ENCODE peak calls at places on chromosomes 2 and 18, in four cellular contexts. R is A549, Y is GM12878, V is K562. U is an unnamed sample.

GRCh38 chr18:61308795-61309393 is 24.3 kb upstream of the CDH20 start:
- DNase-seq in Y (no peak), R (no peak), V (no peak), U (no peak)

GRCh38 chr18:58848685-58849084 is 16.0 kb upstream of the ZNF532 start:
- DNase-seq in Y (no peak), V (no peak), R (peak; percentile 23), U (no peak)

GRCh38 chr18:55858661-55859111 is 270.7 kb upstream of the TCF4 start:
- DNase-seq in V (no peak), R (no peak), Y (no peak), U (no peak)

GRCh38 chr2:120758181-120759048 is 22.7 kb downstream of the GLI2 start:
- DNase-seq in V (no peak), Y (no peak), R (no peak), U (no peak)

GRCh38 chr18:23743733-23744333 is 54.6 kb downstream of the LAMA3 start:
- DNase-seq in Y (no peak), V (no peak), R (no peak), U (no peak)

GRCh38 chr2:20471902-20472559 is 25.2 kb downstream of the RHOB start:
- DNase-seq in R (no peak), Y (no peak), V (no peak), U (no peak)

GRCh38 chr2:33616873-33617272 is 17.8 kb upstream of the FAM98A start:
- DNase-seq in V (no peak), R (no peak), Y (peak; percentile 35), U (no peak)

GRCh38 chr2:151258121-151258520 is 3.5 kb downstream of the RBM43 start:
- DNase-seq in R (no peak), Y (no peak), V (no peak), U (no peak)

GRCh38 chr18:6497543-6497942 is 82.8 kb upstream of the L3MBTL4 start:
- DNase-seq in R (no peak), Y (no peak), V (no peak), U (no peak)

GRCh38 chr2:8694737-8695136 is 12.9 kb downstream of the ID2 start:
- DNase-seq in V (no peak), R (peak; percentile 37), Y (no peak), U (no peak)

GRCh38 chr18:3015203-3015590 is 2.3 kb upstream of the LPIN2 start:
- DNase-seq in Y (no peak), V (peak; percentile 34), R (peak; percentile 52), U (peak; percentile 69)

GRCh38 chr2:197011777-197012641 is 85.5 kb upstream of the PGAP1 start:
- DNase-seq in V (peak; percentile 19), R (peak; percentile 67), Y (no peak), U (peak; percentile 57)

GRCh38 chr18:70195852-70196434 is 9.5 kb downstream of the RTTN start:
- DNase-seq in V (peak; percentile 16), R (peak; percentile 62), Y (no peak), U (peak; percentile 35)

GRCh38 chr18:6943143-6943542 is 174.5 kb downstream of the LAMA1 start:
- DNase-seq in Y (no peak), V (no peak), R (no peak), U (no peak)

GRCh38 chr18:47545613-47546012 is 294.2 kb upstream of the SKOR2 start:
- DNase-seq in V (no peak), R (peak; percentile 4), Y (no peak), U (peak; percentile 14)

GRCh38 chr18:48208432-48208948 is 200.7 kb downstream of the ZBTB7C start:
- DNase-seq in R (no peak), Y (no peak), V (no peak), U (no peak)

GRCh38 chr2:141311430-141311829 is 819.4 kb downstream of the LRP1B start:
- DNase-seq in V (no peak), R (no peak), Y (no peak), U (no peak)

GRCh38 chr18:76524900-76525698 is 30.1 kb upstream of the ZNF516 start:
- DNase-seq in V (no peak), Y (no peak), R (peak; percentile 36), U (peak; percentile 59)

GRCh38 chr18:76530846-76531245 is 35.8 kb upstream of the ZNF516 start:
- DNase-seq in V (no peak), R (no peak), Y (no peak), U (no peak)

GRCh38 chr18:76529433-76529811 is 34.4 kb upstream of the ZNF516 start:
- DNase-seq in R (no peak), V (no peak), Y (no peak), U (no peak)

GRCh38 chr18:76530391-76530790 is 35.3 kb upstream of the ZNF516 start:
- DNase-seq in V (no peak), Y (no peak), R (no peak), U (no peak)

DNA sequence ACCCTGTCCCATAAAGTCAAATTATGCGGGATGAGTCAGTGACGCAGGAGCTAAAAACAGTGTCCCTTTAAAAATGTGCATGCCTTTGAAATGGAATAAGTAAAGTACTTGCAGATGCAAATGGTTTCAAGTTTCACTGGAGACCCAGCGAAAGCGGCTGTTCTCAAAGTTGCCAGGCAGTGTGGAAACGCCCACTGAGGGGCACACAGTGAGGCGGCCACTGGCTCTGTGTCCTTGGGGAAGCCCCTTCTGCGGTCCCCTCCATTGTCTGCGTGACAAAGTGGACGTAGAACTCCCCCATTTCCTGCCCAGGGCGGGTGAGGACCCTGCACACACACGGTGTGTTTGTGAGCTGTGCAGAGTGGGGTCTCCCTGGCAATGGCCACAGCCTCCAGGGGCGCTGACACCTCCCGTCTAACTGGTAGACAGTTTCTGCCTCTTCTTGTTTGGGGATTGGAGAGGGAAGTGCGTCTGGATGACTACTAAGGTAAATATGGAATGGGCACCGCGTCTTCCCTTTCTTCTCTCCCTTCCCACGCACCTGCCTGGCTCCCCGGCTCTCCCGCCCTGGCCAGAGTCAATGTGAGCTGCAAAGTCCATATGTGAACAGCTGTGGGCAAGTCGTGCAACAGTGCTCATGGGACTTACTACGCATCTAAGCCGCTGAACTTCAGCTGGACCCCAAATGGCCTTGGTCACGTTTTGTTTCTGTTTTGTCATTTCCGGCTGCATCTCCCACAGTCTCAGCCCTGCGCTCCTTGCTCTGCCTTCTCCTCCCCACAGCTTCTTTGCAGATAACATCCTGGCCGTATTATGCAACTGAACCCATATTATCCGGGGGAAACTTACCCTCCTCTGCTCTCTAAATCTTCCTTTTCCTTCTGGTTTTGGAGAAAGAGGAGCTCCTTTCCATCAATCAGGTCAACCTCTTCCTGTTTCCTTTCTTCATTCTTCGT is 33.7 kb upstream of the ZNF516 start:
- DNase-seq in V (no peak), Y (peak; percentile 13), R (no peak), U (peak; percentile 50)
- TF ChIP-seq CEBPB in V (no peak), Y (no peak), R (no peak), U (no peak)

GRCh38 chr2:110720547-110720946 is 11.8 kb upstream of the ACOXL start:
- DNase-seq in V (no peak), R (no peak), Y (no peak), U (no peak)
- TF ChIP-seq CHD4 in V (no peak), R (no peak), Y (no peak), U (no peak)

GRCh38 chr2:44964704-44965343 is 23.3 kb downstream of the SIX3 start:
- DNase-seq in Y (no peak), R (no peak), V (peak; percentile 33), U (no peak)
- TF ChIP-seq CEBPB in Y (no peak), R (no peak), V (no peak), U (no peak)

GRCh38 chr2:15511686-15512085 is 49.4 kb downstream of the NBAS start:
- DNase-seq in V (no peak), Y (no peak), R (no peak), U (no peak)

GRCh38 chr2:15510131-15510530 is 51.0 kb downstream of the NBAS start:
- DNase-seq in R (no peak), V (no peak), Y (no peak), U (no peak)

GRCh38 chr2:15506231-15506819 is 54.8 kb downstream of the NBAS start:
- DNase-seq in V (no peak), Y (no peak), R (no peak), U (no peak)

GRCh38 chr2:15507061-15507460 is 54.1 kb downstream of the NBAS start:
- DNase-seq in V (no peak), R (no peak), Y (no peak), U (no peak)

GRCh38 chr2:15510552-15510951 is 50.6 kb downstream of the NBAS start:
- DNase-seq in Y (no peak), V (no peak), R (no peak), U (no peak)
- TF ChIP-seq CHD4 in Y (no peak), V (no peak), R (no peak), U (no peak)

GRCh38 chr2:237868631-237869356 is 9.4 kb downstream of the RAMP1 start:
- DNase-seq in V (no peak), R (no peak), Y (no peak), U (no peak)
- TF ChIP-seq CEBPB in V (no peak), R (no peak), Y (no peak), U (no peak)

GRCh38 chr18:32274307-32274706 is 84.5 kb downstream of the MEP1B start:
- DNase-seq in R (no peak), V (no peak), Y (no peak), U (no peak)
- TF ChIP-seq CHD4 in R (no peak), V (no peak), Y (no peak), U (no peak)

GRCh38 chr2:17752892-17753802 is 463 bp downstream of the SMC6 start:
- DNase-seq in V (peak; percentile 52), R (peak; percentile 83), Y (no peak), U (peak; percentile 63)
- TF ChIP-seq CEBPB in V (no peak), R (no peak), Y (no peak), U (no peak)

GRCh38 chr18:46388295-46388694 is 268.7 kb downstream of the LOXHD1 start:
- DNase-seq in R (no peak), Y (no peak), V (no peak), U (no peak)

GRCh38 chr18:46395795-46396194 is 261.2 kb downstream of the LOXHD1 start:
- DNase-seq in Y (no peak), V (no peak), R (no peak), U (no peak)

GRCh38 chr18:46393961-46394360 is 263.1 kb downstream of the LOXHD1 start:
- DNase-seq in Y (no peak), V (no peak), R (no peak), U (no peak)

GRCh38 chr18:46393230-46393629 is 263.8 kb downstream of the LOXHD1 start:
- DNase-seq in R (no peak), Y (no peak), V (peak; percentile 37), U (no peak)

DNA sequence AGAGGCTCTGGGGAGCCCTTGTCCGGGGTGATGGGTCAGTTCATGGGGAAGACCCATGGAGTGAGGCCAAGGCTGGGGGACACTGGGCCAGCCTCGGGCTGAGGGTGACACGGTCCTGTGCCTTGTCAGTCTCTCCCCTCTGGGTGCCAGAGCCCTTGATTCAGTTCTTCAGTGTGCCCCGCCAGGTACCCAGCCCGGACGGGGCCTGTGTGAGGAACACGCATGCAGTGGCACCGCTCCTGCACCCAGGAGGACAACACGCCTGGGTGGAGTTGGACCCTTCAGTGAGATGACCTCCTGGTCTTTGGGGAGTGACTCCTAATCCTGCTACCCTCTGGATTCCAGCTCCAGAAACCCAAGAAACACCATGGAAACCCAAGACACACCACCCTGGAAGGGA is 264.4 kb downstream of the LOXHD1 start:
- DNase-seq in R (no peak), Y (no peak), V (no peak), U (no peak)
- TF ChIP-seq CHD4 in R (no peak), Y (no peak), V (no peak), U (no peak)

GRCh38 chr2:181240844-181241243 is 216.3 kb upstream of the ITGA4 start:
- DNase-seq in V (no peak), R (no peak), Y (no peak), U (no peak)
- TF ChIP-seq CEBPB in V (no peak), R (no peak), Y (no peak), U (no peak)

U was measured in HepG2.